ENCODE peak calls at places on chromosomes 3 and 15, in six cellular contexts. I is aorta; Y is cardiac muscle cell; W is colonic mucosa; C is stimulated activated CD4-positive, alpha-beta T cell treated with anti-CD3 and anti-CD28 coated beads, Interleukin-1b, Interleukin-23, amount 100 ng/mL, for 24 hours; G is NCI-H1694 treated with DMSO at 0.1 percent for 48 hours. H is an unnamed sample.

GRCh38 chr3:43996379-43997301 is 245.0 kb upstream of the TOPAZ1 start:
- DNase-seq in W (no peak), I (no peak), G (no peak), Y (peak), C (no peak), H (no peak)

GRCh38 chr3:33799202-33799551 is 747 bp downstream of the PDCD6IP start:
- DNase-seq in C (no peak), I (no peak), W (no peak), Y (no peak), G (no peak), H (no peak)

GRCh38 chr15:60583946-60584345 is 105.0 kb upstream of the ICE2 start:
- DNase-seq in G (no peak), C (no peak), Y (no peak), W (no peak), I (no peak), H (no peak)

GRCh38 chr3:172332256-172333041 is 115.8 kb downstream of the GHSR start:
- DNase-seq in I (peak), C (peak), W (peak), G (peak), Y (peak), H (peak)

GRCh38 chr15:77180757-77181156 is 109.8 kb upstream of the TSPAN3 start:
- DNase-seq in I (no peak), G (no peak), Y (peak), W (no peak), C (no peak), H (no peak)

GRCh38 chr15:76059320-76060097 is at the start of gene TMEM266:
- DNase-seq in I (no peak), C (no peak), Y (peak), G (peak), W (peak), H (peak)

GRCh38 chr15:69064649-69065048 is 50.2 kb downstream of the NOX5 start:
- DNase-seq in C (no peak), I (no peak), W (no peak), G (no peak), Y (no peak), H (no peak)

GRCh38 chr3:128390867-128391266 is 75.8 kb downstream of the DNAJB8 start:
- DNase-seq in I (no peak), G (peak), Y (no peak), C (no peak), W (no peak), H (no peak)

GRCh38 chr15:100596792-100597191 is 5.2 kb downstream of the LINS1 start:
- DNase-seq in C (peak), W (peak), Y (peak), I (peak), G (no peak), H (peak)

GRCh38 chr3:29635888-29636287 is 355.0 kb downstream of the RBMS3 start:
- DNase-seq in C (no peak), Y (no peak), I (no peak), W (no peak), G (no peak), H (no peak)

GRCh38 chr15:51735611-51736010 is 1.8 kb downstream of the LYSMD2 start:
- DNase-seq in W (peak), C (no peak), G (no peak), I (no peak), Y (no peak), H (no peak)

GRCh38 chr15:97652700-97653167 is 307.8 kb upstream of the ARRDC4 start:
- DNase-seq in C (no peak), Y (no peak), G (no peak), I (no peak), W (no peak), H (no peak)

H was measured in T-helper 17 cell.